ENCODE peak calls at places on chromosomes 5 and 9, in ten cellular contexts. C is lung, S is neural crest cell, T is BJ, F is heart left ventricle, Y is endothelial cell of umbilical vein, L is chondrocyte, O is foreskin fibroblast, Z is upper lobe of right lung, R is GM23338. H is an unnamed sample.

GRCh38 chr5:64505769-64506566 is at the start of gene RGS7BP:
- DNase-seq in C (no peak), T (no peak), S (peak; percentile 45), R (peak; percentile 81), F (peak; percentile 48), L (no peak), Y (peak; percentile 66), O (peak; percentile 9), Z (peak; percentile 73), H (no peak)

GRCh38 chr9:102483666-102484065 is 511.5 kb upstream of the CYLC2 start:
- DNase-seq in Z (no peak), S (no peak), F (no peak), R (no peak), C (no peak), O (no peak), L (no peak), T (no peak), Y (no peak), H (no peak)

GRCh38 chr5:65769539-65769938 is 47.5 kb downstream of the NLN start:
- DNase-seq in S (no peak), O (peak; percentile 80), F (no peak), R (no peak), Z (no peak), Y (peak; percentile 74), L (no peak), C (no peak), T (peak; percentile 67), H (peak; percentile 73)

GRCh38 chr9:95089916-95090791 is 227.4 kb downstream of the FANCC start:
- DNase-seq in R (no peak), C (no peak), L (no peak), S (no peak), T (no peak), O (no peak), Y (no peak), F (peak; percentile 81), Z (no peak), H (no peak)

GRCh38 chr5:78377718-78378105 is 17.3 kb downstream of the SCAMP1 start:
- DNase-seq in O (no peak), L (no peak), T (no peak), C (no peak), Y (no peak), Z (no peak), S (no peak), R (no peak), F (no peak), H (no peak)

GRCh38 chr5:124927735-124928134 is 181.3 kb upstream of the ZNF608 start:
- DNase-seq in L (no peak), C (no peak), T (no peak), Z (no peak), S (no peak), F (no peak), Y (peak; percentile 51), R (no peak), O (peak; percentile 50), H (no peak)

GRCh38 chr5:150611026-150611425 is 29.4 kb upstream of the SYNPO start:
- DNase-seq in R (no peak), Y (no peak), Z (no peak), F (peak; percentile 28), C (no peak), T (no peak), S (no peak), O (no peak), L (no peak), H (no peak)

GRCh38 chr5:181191526-181192336 is 13.3 kb downstream of the TRIM7 start:
- DNase-seq in C (peak; percentile 95), Z (peak; percentile 98), T (peak; percentile 83), F (peak; percentile 95), Y (peak; percentile 97), S (peak; percentile 97), L (peak; percentile 95), R (peak; percentile 93), O (peak; percentile 95), H (peak; percentile 87)

GRCh38 chr5:169548315-169548714 is 35.3 kb upstream of the SPDL1 start:
- DNase-seq in O (peak; percentile 45), L (no peak), F (no peak), R (peak; percentile 55), Y (peak; percentile 57), C (no peak), S (no peak), Z (no peak), T (no peak), H (peak; percentile 45)
- TF ChIP-seq CTCF in O (peak; percentile 56), L (peak; percentile 88), F (peak; percentile 39), R (peak; percentile 51), Y (peak; percentile 14), C (no peak), S (peak; percentile 62), Z (peak; percentile 38), T (peak; percentile 48), H (peak; percentile 58)

GRCh38 chr9:133424187-133424586 is 2.0 kb downstream of the ADAMTS13 start:
- DNase-seq in F (no peak), Z (no peak), C (no peak), S (no peak), T (no peak), R (no peak), Y (no peak), O (no peak), L (no peak), H (no peak)

GRCh38 chr9:133423216-133423615 is 1.0 kb downstream of the ADAMTS13 start:
- DNase-seq in R (no peak), Y (no peak), L (no peak), S (no peak), Z (no peak), F (no peak), T (no peak), O (no peak), C (no peak), H (peak; percentile 7)

GRCh38 chr9:133419005-133419404 is 1.2 kb upstream of the REXO4 start:
- DNase-seq in C (no peak), R (peak; percentile 18), T (no peak), S (no peak), F (no peak), Y (no peak), L (no peak), Z (no peak), O (no peak), H (no peak)

GRCh38 chr9:133420392-133420827 is 1.8 kb upstream of the ADAMTS13 start:
- DNase-seq in R (peak; percentile 62), O (no peak), F (no peak), S (no peak), T (no peak), Z (no peak), C (no peak), Y (no peak), L (no peak), H (no peak)

DNA sequence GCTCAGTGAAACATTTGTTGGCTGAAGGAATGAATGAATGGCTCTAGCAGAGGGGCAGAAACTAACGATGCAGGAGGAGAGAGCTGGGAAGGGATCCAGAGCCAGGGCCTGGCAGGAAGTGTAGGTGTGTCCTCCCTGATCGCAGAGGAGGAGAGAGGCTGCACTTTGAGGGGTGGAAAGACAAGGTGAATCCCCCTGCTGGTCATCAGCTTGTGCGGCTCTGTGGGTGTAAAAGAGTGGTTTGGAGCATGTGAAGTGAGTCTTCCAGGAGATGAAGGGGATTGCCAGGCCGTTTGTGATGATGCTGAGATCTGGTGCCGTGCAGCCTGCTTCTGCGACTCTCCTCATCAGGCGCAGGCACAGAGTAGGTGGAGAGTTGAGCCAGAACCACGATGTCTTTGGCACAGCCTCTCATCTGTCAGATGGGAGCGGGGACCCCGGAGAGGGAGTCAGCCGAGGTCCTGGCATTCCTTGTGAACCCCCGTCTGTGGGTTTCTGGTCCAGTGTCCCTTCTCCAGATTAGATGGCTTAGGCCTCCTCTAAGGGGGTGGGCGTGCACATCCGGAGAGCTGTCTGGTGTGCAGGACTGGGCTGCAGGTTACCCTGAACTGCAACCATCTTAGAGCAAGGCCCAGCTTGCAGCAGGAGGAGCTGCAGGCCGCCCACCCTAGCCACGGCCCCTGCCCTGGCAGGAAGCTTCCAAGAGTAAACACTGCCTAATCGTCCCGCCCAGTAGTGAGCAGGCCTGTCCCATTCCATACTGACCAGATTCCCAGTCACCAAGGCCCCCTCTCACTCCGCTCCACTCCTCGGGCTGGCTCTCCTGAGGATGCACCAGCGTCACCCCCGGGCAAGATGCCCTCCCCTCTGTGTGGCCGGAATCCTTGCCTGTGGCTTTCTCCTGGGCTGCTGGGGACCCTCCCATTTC is at the start of gene ADAMTS13:
- DNase-seq in Y (no peak), R (peak; percentile 81), O (no peak), T (no peak), L (no peak), F (peak; percentile 15), Z (no peak), S (no peak), C (no peak), H (no peak)
- TF ChIP-seq CTCF in Y (no peak), R (peak; percentile 47), O (peak; percentile 5), T (no peak), L (peak; percentile 14), F (no peak), Z (no peak), S (peak; percentile 22), C (no peak), H (no peak)

GRCh38 chr5:120464627-120465280 is 654 bp downstream of the PRR16 start:
- DNase-seq in C (peak; percentile 32), T (no peak), L (peak; percentile 69), F (peak; percentile 71), O (peak; percentile 72), Y (peak; percentile 25), Z (peak; percentile 63), R (peak; percentile 51), S (peak; percentile 9), H (no peak)

GRCh38 chr5:120466337-120467006 is 2.4 kb downstream of the PRR16 start:
- DNase-seq in S (no peak), O (no peak), Y (no peak), L (no peak), F (no peak), R (no peak), C (no peak), T (no peak), Z (no peak), H (no peak)

GRCh38 chr5:120463026-120463770 is 902 bp upstream of the PRR16 start:
- DNase-seq in R (no peak), S (no peak), L (no peak), Z (no peak), C (no peak), O (no peak), F (no peak), Y (no peak), T (no peak), H (no peak)

GRCh38 chr5:120465281-120465961 is 1.3 kb downstream of the PRR16 start:
- DNase-seq in L (peak; percentile 83), T (no peak), R (peak; percentile 77), Y (no peak), C (no peak), S (peak; percentile 18), O (peak; percentile 68), F (peak; percentile 51), Z (peak; percentile 59), H (no peak)

GRCh38 chr5:120463991-120464626 is at the start of gene PRR16:
- DNase-seq in R (peak; percentile 82), L (peak; percentile 83), T (no peak), Y (peak; percentile 62), C (no peak), S (peak; percentile 43), Z (peak; percentile 72), O (peak; percentile 78), F (peak; percentile 66), H (no peak)
- TF ChIP-seq CTCF in R (no peak), L (peak; percentile 67), T (no peak), Y (peak; percentile 25), C (no peak), S (peak; percentile 43), Z (peak; percentile 13), O (no peak), F (peak; percentile 17), H (no peak)

DNA sequence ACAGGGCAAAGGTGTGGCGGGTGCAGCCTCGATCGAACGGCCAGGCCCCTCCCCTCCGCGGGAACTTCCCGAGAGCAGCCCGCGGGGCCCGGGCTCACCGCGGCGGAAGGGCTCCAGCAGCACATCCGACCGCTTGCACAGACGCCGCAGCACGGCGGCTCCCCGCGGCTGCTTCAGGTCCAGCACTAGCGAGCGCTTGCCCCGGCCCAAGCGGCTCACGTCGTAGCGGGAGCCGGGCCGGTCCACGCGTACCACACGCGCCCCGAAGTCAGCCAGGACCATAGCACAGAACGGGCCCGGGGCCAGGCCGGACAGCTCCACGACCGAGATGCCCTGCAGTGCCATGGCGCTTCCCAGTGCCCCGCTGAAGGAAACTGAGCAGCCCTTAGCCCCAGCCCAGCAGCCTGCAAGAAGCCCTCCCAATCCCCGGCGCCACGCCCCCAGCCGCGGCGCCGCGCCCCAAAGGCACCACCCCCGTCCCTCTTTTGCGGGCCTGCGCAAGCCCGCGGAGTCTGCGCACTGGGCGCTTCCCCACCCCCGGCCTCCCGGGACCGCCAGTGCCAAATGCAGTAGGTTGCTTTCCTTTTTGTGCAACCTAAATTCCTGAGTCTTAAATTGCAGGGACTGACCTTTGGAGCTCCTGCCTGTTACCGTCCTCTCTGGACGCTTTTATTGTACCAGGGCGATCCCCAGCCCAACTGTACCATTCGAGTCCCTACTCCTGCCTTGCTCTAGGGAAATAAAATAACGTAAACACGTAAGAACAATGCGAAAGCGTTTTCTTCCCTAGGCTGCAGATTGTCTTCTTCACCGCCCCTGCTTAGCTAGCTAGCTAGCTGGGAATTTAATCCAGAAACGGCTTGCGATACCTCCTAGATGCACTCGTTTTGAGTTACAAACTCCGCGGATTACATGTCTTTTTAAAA is at the start of gene AMACR:
- DNase-seq in F (peak; percentile 95), R (peak; percentile 94), O (peak; percentile 96), C (peak; percentile 91), S (peak; percentile 81), Y (peak; percentile 93), L (peak; percentile 95), T (peak; percentile 85), Z (peak; percentile 96), H (peak; percentile 81)
- TF ChIP-seq CTCF in F (no peak), R (no peak), O (no peak), C (no peak), S (peak; percentile 26), Y (peak; percentile 24), L (peak; percentile 49), T (peak; percentile 1), Z (peak; percentile 15), H (no peak)

H was measured in AG09319.